ENCODE peak calls at places on chromosomes 1 and 21, in six cellular contexts. A is K562, R is HepG2, Y is SK-N-SH, P is H1, L is GM12878. G is an unnamed sample.

GRCh38 chr1:32335951-32336867 is at the start of gene MARCKSL1:
- DNase-seq in Y (peak), A (peak), P (peak), L (no peak), R (peak), G (peak)

GRCh38 chr1:195495720-195496635 is 1112.3 kb downstream of the KCNT2 start:
- DNase-seq in A (no peak), P (no peak), L (no peak), R (no peak), Y (no peak), G (no peak)

GRCh38 chr1:144551107-144551542 is 41.6 kb upstream of the PPIAL4F start:
- DNase-seq in A (peak), P (no peak), Y (no peak), R (no peak), L (no peak), G (no peak)

GRCh38 chr1:110384581-110385321 is 6.1 kb downstream of the SLC16A4 start:
- DNase-seq in L (peak), Y (no peak), R (no peak), P (no peak), A (no peak), G (no peak)

GRCh38 chr1:28507247-28507645 is 1.4 kb downstream of the RCC1 start:
- DNase-seq in L (no peak), A (no peak), P (no peak), Y (no peak), R (no peak), G (no peak)

GRCh38 chr1:210201671-210202070 is 30.9 kb upstream of the SERTAD4 start:
- DNase-seq in Y (no peak), P (no peak), L (no peak), A (no peak), R (no peak), G (no peak)

GRCh38 chr21:34771512-34772028 is 102.8 kb downstream of the CLIC6 start:
- DNase-seq in P (no peak), A (no peak), L (no peak), R (peak), Y (no peak), G (peak)

GRCh38 chr1:185045793-185046441 is 559 bp downstream of the RNF2 start:
- DNase-seq in L (no peak), P (no peak), R (no peak), Y (peak), A (peak), G (peak)

GRCh38 chr1:15962176-15962575 is 13.7 kb downstream of the ZBTB17 start:
- DNase-seq in A (no peak), P (no peak), L (no peak), R (no peak), Y (no peak), G (no peak)

GRCh38 chr1:103497404-103497803 is 28.1 kb upstream of the RNPC3 start:
- DNase-seq in P (no peak), A (no peak), L (no peak), Y (no peak), R (no peak), G (no peak)

GRCh38 chr1:88519156-88519555 is 164.9 kb upstream of the PKN2 start:
- DNase-seq in A (no peak), P (no peak), R (no peak), L (no peak), Y (no peak), G (no peak)

GRCh38 chr1:28154083-28154594 is 22.4 kb downstream of the PTAFR start:
- DNase-seq in P (no peak), L (no peak), R (no peak), Y (no peak), A (no peak), G (no peak)

GRCh38 chr1:20601123-20601825 is 12.4 kb downstream of the CDA start:
- DNase-seq in A (peak), P (no peak), R (no peak), L (no peak), Y (no peak), G (no peak)

GRCh38 chr21:35491920-35492678 is 443.0 kb upstream of the RUNX1 start:
- DNase-seq in L (no peak), P (no peak), R (no peak), Y (no peak), A (no peak), G (no peak)

DNA sequence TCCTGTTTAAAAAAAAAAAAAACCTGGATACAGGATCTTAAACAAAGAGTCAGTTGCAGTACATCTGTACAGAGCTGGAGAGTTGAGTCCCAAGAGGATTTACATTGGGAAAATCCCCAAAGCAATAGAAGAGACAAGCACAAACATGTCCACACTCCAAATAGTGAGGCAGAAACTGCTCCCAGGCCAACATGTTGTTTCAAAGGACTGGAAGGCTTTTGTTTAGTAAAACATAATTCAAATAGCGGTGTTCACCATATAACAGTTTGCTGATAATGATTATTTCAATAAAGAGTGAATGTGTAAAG is 425.4 kb downstream of the ADGRL2 start:
- DNase-seq in L (no peak), P (no peak), A (no peak), R (no peak), Y (no peak), G (no peak)
- TF ChIP-seq MAX in L (no peak), P (no peak), A (no peak), R (no peak), Y (no peak), G (no peak)

GRCh38 chr1:24884751-24885150 is 45.3 kb downstream of the RUNX3 start:
- DNase-seq in L (no peak), R (no peak), A (no peak), Y (no peak), P (no peak), G (no peak)
- TF ChIP-seq RFX5 in L (no peak), R (no peak), A (no peak), Y (no peak), P (no peak), G (no peak)

GRCh38 chr1:201119206-201119814 is 7.1 kb upstream of the CACNA1S start:
- DNase-seq in A (peak), R (peak), Y (peak), P (no peak), L (no peak), G (peak)
- TF ChIP-seq MAX in A (no peak), R (no peak), Y (no peak), P (no peak), L (no peak), G (no peak)

GRCh38 chr1:93758842-93759515 is 77.3 kb upstream of the BCAR3 start:
- DNase-seq in Y (peak), L (no peak), P (no peak), R (peak), A (no peak), G (no peak)
- TF ChIP-seq RFX5 in Y (no peak), L (no peak), P (no peak), R (no peak), A (no peak), G (no peak)

DNA sequence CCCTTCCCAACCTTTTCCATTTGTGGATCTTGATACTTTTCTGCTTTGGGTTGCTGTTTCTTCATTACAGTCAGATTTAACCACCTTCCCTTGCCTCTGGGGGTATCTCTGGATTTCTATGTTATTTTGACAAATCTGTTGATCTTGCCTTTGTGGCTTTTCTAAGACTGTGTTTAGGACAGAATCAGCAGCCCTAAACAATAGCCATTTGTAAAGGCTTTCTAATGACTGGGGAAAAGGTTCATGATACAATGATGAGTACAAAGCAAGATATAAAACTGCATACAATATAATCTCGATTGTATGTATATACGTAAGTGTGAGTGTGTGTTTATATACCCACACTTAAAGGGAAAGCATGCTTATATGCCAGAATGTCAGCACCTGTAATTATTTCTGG is 27.8 kb downstream of the FAM20B start:
- DNase-seq in P (no peak), Y (no peak), L (no peak), R (no peak), A (no peak), G (no peak)
- TF ChIP-seq MAX in P (no peak), Y (no peak), L (no peak), R (no peak), A (no peak), G (no peak)